ENCODE peak calls at places on chromosomes 11 and 22, in five cellular contexts. P is sigmoid colon, G is HFF-Myc, Q is IMR-90, H is mucosa of descending colon. N is an unnamed sample.

GRCh38 chr22:42877597-42878340 is 20.7 kb upstream of the ARFGAP3 start:
- DNase-seq in P (no peak), G (no peak), Q (no peak), H (no peak), N (no peak)

GRCh38 chr22:46239261-46240048 is 10.6 kb downstream of the CDPF1 start:
- DNase-seq in P (no peak), G (no peak), Q (no peak), H (no peak), N (no peak)

GRCh38 chr11:86696451-86696850 is 24.0 kb upstream of the ME3 start:
- DNase-seq in P (no peak), G (no peak), Q (no peak), H (no peak), N (no peak)

GRCh38 chr11:95985174-95985808 is 61.4 kb upstream of the MTMR2 start:
- DNase-seq in P (no peak), G (no peak), Q (peak; percentile 60), H (no peak), N (no peak)

GRCh38 chr22:22976033-22976922 is 88.7 kb downstream of the IGLL5 start:
- DNase-seq in P (no peak), G (no peak), Q (no peak), H (no peak), N (no peak)

GRCh38 chr11:7204778-7205177 is 46.9 kb upstream of the SYT9 start:
- DNase-seq in P (no peak), G (no peak), Q (no peak), H (no peak), N (no peak)

GRCh38 chr22:19710769-19711106 is 3.6 kb upstream of the SEPTIN5 start:
- DNase-seq in P (no peak), G (no peak), Q (no peak), H (no peak), N (no peak)

GRCh38 chr11:36328956-36329673 is 33.0 kb downstream of the PRR5L start:
- DNase-seq in P (no peak), G (no peak), Q (no peak), H (no peak), N (no peak)

GRCh38 chr11:110434952-110435779 is 5.4 kb downstream of the FDX1 start:
- DNase-seq in P (no peak), G (no peak), Q (no peak), H (peak; percentile 61), N (no peak)

GRCh38 chr11:97751405-97751804 is 1269.3 kb upstream of the CNTN5 start:
- DNase-seq in P (no peak), G (no peak), Q (no peak), H (no peak), N (no peak)

GRCh38 chr11:125956371-125956770 is 10.5 kb downstream of the VSIG10L2 start:
- DNase-seq in P (peak; percentile 85), G (no peak), Q (peak; percentile 7), H (no peak), N (no peak)

GRCh38 chr11:73047773-73048371 is 94.2 kb downstream of the FCHSD2 start:
- DNase-seq in P (no peak), G (no peak), Q (no peak), H (no peak), N (no peak)

GRCh38 chr11:45457649-45458048 is 171.5 kb upstream of the SYT13 start:
- DNase-seq in P (no peak), G (no peak), Q (peak; percentile 79), H (no peak), N (no peak)

GRCh38 chr11:117230286-117230961 is 1.4 kb downstream of the PCSK7 start:
- DNase-seq in P (peak; percentile 58), G (no peak), Q (peak; percentile 51), H (no peak), N (no peak)

GRCh38 chr11:73320786-73321325 is 12.8 kb downstream of the ARHGEF17 start:
- DNase-seq in P (peak; percentile 84), G (no peak), Q (peak; percentile 40), H (no peak), N (no peak)

GRCh38 chr11:109939176-109939810 is 153.9 kb upstream of the ZC3H12C start:
- DNase-seq in P (no peak), G (peak; percentile 44), Q (peak; percentile 84), H (peak; percentile 59), N (no peak)

GRCh38 chr22:38490915-38491314 is 15.2 kb downstream of the DDX17 start:
- DNase-seq in P (peak; percentile 88), G (peak; percentile 40), Q (peak; percentile 79), H (peak; percentile 79), N (no peak)

GRCh38 chr11:113729456-113729855 is 23.3 kb upstream of the TMPRSS5 start:
- DNase-seq in P (no peak), G (no peak), Q (peak; percentile 11), H (no peak), N (no peak)

GRCh38 chr11:43947003-43947500 is 4.6 kb downstream of the C11orf96 start:
- DNase-seq in P (no peak), G (no peak), Q (peak; percentile 47), H (no peak), N (no peak)

GRCh38 chr22:24601217-24602104 is 1.5 kb upstream of the GGT1 start:
- DNase-seq in P (no peak), G (no peak), Q (no peak), H (peak; percentile 93), N (no peak)

GRCh38 chr11:28526406-28526751 is 418.2 kb downstream of the METTL15 start:
- DNase-seq in P (no peak), G (no peak), Q (peak; percentile 25), H (no peak), N (no peak)

GRCh38 chr11:32511926-32512325 is 71.7 kb upstream of the EIF3M start:
- DNase-seq in P (no peak), G (no peak), Q (no peak), H (no peak), N (no peak)

GRCh38 chr22:40325315-40325714 is 21.0 kb upstream of the ADSL start:
- DNase-seq in P (no peak), G (no peak), Q (no peak), H (no peak), N (no peak)

DNA sequence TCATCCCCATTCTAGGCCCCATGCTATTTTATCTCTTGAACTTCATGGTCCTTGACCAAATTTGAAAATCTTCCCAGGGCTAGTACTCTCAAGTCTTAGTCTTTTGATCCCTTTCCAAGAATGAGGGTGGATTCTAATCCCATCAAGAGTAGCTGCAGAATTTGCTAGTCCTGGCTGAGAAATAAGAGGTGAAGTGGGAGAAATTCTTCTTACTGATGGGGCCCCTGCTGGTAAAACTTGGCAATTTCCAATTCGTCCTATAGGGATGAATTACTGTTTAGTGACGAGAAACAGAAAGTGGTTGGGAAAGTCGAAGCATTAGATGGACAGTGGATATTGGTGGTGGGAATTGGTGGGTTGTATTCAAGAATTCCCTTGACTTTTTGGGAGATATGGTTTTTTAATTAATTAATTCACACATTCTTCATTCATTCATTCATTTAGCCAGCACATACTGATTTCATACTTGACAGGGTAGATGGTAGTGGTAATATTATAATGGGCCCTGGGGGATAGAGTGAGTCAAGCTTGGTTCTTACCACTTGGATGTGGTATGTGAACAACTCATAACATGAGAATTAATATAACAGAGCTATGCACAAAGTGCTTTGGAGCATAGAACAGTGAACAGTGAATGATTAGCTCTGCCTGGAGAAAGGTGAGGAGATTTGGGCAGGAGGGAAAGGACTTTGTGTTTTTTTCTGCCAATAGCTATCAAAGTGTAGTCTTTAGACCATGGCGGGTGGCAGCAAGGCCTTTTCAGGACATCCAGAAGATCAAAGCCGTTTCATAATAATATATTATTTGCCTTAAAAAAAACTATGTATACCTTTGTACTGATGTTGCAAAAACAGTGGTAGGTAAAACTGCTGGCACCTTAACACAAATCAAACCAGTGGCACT is 103.8 kb downstream of the STIM1 start:
- DNase-seq in P (no peak), G (no peak), Q (peak; percentile 71), H (peak; percentile 24), N (no peak)
- TF ChIP-seq CTCF in P (no peak), G (no peak), Q (peak; percentile 13), H (no peak), N (peak; percentile 18)

GRCh38 chr11:74572349-74572748 is 20.0 kb upstream of the POLD3 start:
- DNase-seq in P (no peak), G (no peak), Q (no peak), H (no peak), N (no peak)
- TF ChIP-seq CTCF in P (no peak), G (no peak), Q (no peak), H (no peak), N (no peak)

GRCh38 chr11:128520206-128520885 is 67.0 kb downstream of the ETS1 start:
- DNase-seq in P (no peak), G (no peak), Q (no peak), H (no peak), N (no peak)
- TF ChIP-seq CTCF in P (no peak), G (no peak), Q (no peak), H (no peak), N (no peak)

GRCh38 chr11:57387284-57388030 is 3.0 kb downstream of the PRG2 start:
- DNase-seq in P (no peak), G (no peak), Q (no peak), H (no peak), N (no peak)
- TF ChIP-seq CTCF in P (no peak), G (no peak), Q (no peak), H (no peak), N (no peak)

GRCh38 chr22:17888855-17889254 is 114.6 kb upstream of the BID start:
- DNase-seq in P (no peak), G (no peak), Q (peak; percentile 47), H (no peak), N (no peak)
- TF ChIP-seq CTCF in P (no peak), G (peak; percentile 46), Q (peak; percentile 41), H (no peak), N (peak; percentile 53)

GRCh38 chr11:75800136-75800675 is 14.8 kb upstream of the UVRAG start:
- DNase-seq in P (no peak), G (no peak), Q (no peak), H (no peak), N (no peak)

GRCh38 chr11:75802913-75803820 is 11.8 kb upstream of the UVRAG start:
- DNase-seq in P (peak; percentile 88), G (peak; percentile 61), Q (peak; percentile 65), H (peak; percentile 89), N (peak; percentile 90)

GRCh38 chr11:75802022-75802912 is 12.7 kb upstream of the UVRAG start:
- DNase-seq in P (no peak), G (no peak), Q (no peak), H (no peak), N (no peak)

GRCh38 chr11:75801362-75802021 is 13.5 kb upstream of the UVRAG start:
- DNase-seq in P (no peak), G (no peak), Q (no peak), H (peak; percentile 16), N (no peak)

GRCh38 chr11:75800728-75801361 is 14.2 kb upstream of the UVRAG start:
- DNase-seq in P (no peak), G (no peak), Q (no peak), H (no peak), N (no peak)
- TF ChIP-seq CTCF in P (no peak), G (no peak), Q (no peak), H (no peak), N (no peak)

GRCh38 chr11:65652511-65653228 is 10.0 kb downstream of the RELA start:
- DNase-seq in P (peak; percentile 97), G (peak; percentile 63), Q (peak; percentile 93), H (peak; percentile 95), N (peak; percentile 98)
- TF ChIP-seq CTCF in P (no peak), G (no peak), Q (no peak), H (no peak), N (no peak)

N was measured in osteocyte.